ENCODE peak calls at places on chromosome 3, in nine cellular contexts. U is CD4-positive, CD25-positive, alpha-beta regulatory T cell; A is PC-9; L is Peyer's patch; G is A549; P is bronchial epithelial cell; Z is heart right ventricle; X is AG04450; D is NB4. J is an unnamed sample.

GRCh38 chr3:40588406-40588805 is 63.6 kb downstream of the ZNF621 start:
- DNase-seq in U (no peak), A (peak; percentile 30), L (no peak), G (no peak), P (peak; percentile 48), Z (no peak), X (no peak), D (no peak), J (no peak)

GRCh38 chr3:30516238-30516637 is 90.2 kb upstream of the TGFBR2 start:
- DNase-seq in U (no peak), A (no peak), L (no peak), G (no peak), P (no peak), Z (no peak), X (no peak), D (no peak), J (no peak)

GRCh38 chr3:17979911-17980310 is 237.5 kb upstream of the TBC1D5 start:
- DNase-seq in U (no peak), A (no peak), L (no peak), G (no peak), P (no peak), Z (no peak), X (no peak), D (peak; percentile 76), J (no peak)

GRCh38 chr3:27584874-27585273 is 100.7 kb upstream of the SLC4A7 start:
- DNase-seq in U (no peak), A (no peak), L (no peak), G (no peak), P (no peak), Z (no peak), X (no peak), D (no peak), J (no peak)

GRCh38 chr3:187086831-187087230 is 52.5 kb downstream of the RPL39L start:
- DNase-seq in U (no peak), A (no peak), L (no peak), G (no peak), P (no peak), Z (no peak), X (no peak), D (no peak), J (no peak)

GRCh38 chr3:194284351-194284750 is 66.8 kb downstream of the CPN2 start:
- DNase-seq in U (no peak), A (no peak), L (no peak), G (no peak), P (no peak), Z (no peak), X (no peak), D (no peak), J (no peak)

GRCh38 chr3:188659444-188660100 is 505.6 kb downstream of the LPP start:
- DNase-seq in U (no peak), A (no peak), L (no peak), G (no peak), P (no peak), Z (no peak), X (no peak), D (no peak), J (no peak)

GRCh38 chr3:152283492-152284381 is 15.0 kb downstream of the MBNL1 start:
- DNase-seq in U (no peak), A (peak; percentile 55), L (no peak), G (no peak), P (peak; percentile 25), Z (no peak), X (no peak), D (no peak), J (no peak)

GRCh38 chr3:127743676-127744075 is 70.9 kb downstream of the ABTB1 start:
- DNase-seq in U (no peak), A (no peak), L (no peak), G (no peak), P (no peak), Z (no peak), X (no peak), D (no peak), J (no peak)

GRCh38 chr3:50390523-50391177 is 31.3 kb upstream of the TMEM115 start:
- DNase-seq in U (no peak), A (peak; percentile 46), L (peak; percentile 83), G (no peak), P (peak; percentile 75), Z (peak; percentile 79), X (no peak), D (no peak), J (no peak)

GRCh38 chr3:144770813-144771400 is 799.3 kb downstream of the DIPK2A start:
- DNase-seq in U (no peak), A (no peak), L (no peak), G (peak; percentile 33), P (peak; percentile 28), Z (no peak), X (peak; percentile 10), D (peak; percentile 24), J (no peak)

GRCh38 chr3:106282931-106283330 is 414.1 kb upstream of the CBLB start:
- DNase-seq in U (no peak), A (no peak), L (no peak), G (no peak), P (no peak), Z (no peak), X (no peak), D (no peak), J (no peak)

GRCh38 chr3:67947808-67948508 is 293.5 kb upstream of the SUCLG2 start:
- DNase-seq in U (peak; percentile 81), A (peak; percentile 5), L (no peak), G (peak; percentile 14), P (no peak), Z (peak; percentile 8), X (no peak), D (no peak), J (no peak)

GRCh38 chr3:48270306-48270705 is 29.4 kb downstream of the ZNF589 start:
- DNase-seq in U (no peak), A (no peak), L (no peak), G (no peak), P (no peak), Z (no peak), X (no peak), D (no peak), J (no peak)

GRCh38 chr3:18438586-18438985 is 13.4 kb upstream of the SATB1 start:
- DNase-seq in U (peak; percentile 73), A (no peak), L (peak; percentile 29), G (no peak), P (no peak), Z (no peak), X (no peak), D (no peak), J (no peak)

GRCh38 chr3:129609591-129610169 is 3.2 kb upstream of the PLXND1 start:
- DNase-seq in U (no peak), A (no peak), L (no peak), G (no peak), P (no peak), Z (no peak), X (no peak), D (no peak), J (no peak)

GRCh38 chr3:46820852-46821251 is 42.4 kb downstream of the MYL3 start:
- DNase-seq in U (no peak), A (no peak), L (no peak), G (no peak), P (no peak), Z (no peak), X (no peak), D (no peak), J (no peak)

GRCh38 chr3:46824561-46824960 is 38.7 kb downstream of the MYL3 start:
- DNase-seq in U (no peak), A (no peak), L (no peak), G (no peak), P (no peak), Z (no peak), X (no peak), D (no peak), J (no peak)

GRCh38 chr3:46829699-46830208 is 33.5 kb downstream of the MYL3 start:
- DNase-seq in U (no peak), A (no peak), L (no peak), G (no peak), P (no peak), Z (no peak), X (no peak), D (no peak), J (no peak)

GRCh38 chr3:46821553-46821952 is 41.7 kb downstream of the MYL3 start:
- DNase-seq in U (no peak), A (no peak), L (no peak), G (no peak), P (no peak), Z (no peak), X (no peak), D (no peak), J (no peak)

GRCh38 chr3:46825450-46825849 is 37.8 kb downstream of the MYL3 start:
- DNase-seq in U (no peak), A (no peak), L (no peak), G (no peak), P (no peak), Z (no peak), X (no peak), D (no peak), J (no peak)
- H3K4me3 ChIP-seq in U (no peak overlapping the region), A (no peak overlapping the region), L (no peak overlapping the region), G (no peak overlapping the region), P (no peak overlapping the region), Z (no peak overlapping the region), X (no peak overlapping the region), D (no peak overlapping the region), J (no peak overlapping the region)

DNA sequence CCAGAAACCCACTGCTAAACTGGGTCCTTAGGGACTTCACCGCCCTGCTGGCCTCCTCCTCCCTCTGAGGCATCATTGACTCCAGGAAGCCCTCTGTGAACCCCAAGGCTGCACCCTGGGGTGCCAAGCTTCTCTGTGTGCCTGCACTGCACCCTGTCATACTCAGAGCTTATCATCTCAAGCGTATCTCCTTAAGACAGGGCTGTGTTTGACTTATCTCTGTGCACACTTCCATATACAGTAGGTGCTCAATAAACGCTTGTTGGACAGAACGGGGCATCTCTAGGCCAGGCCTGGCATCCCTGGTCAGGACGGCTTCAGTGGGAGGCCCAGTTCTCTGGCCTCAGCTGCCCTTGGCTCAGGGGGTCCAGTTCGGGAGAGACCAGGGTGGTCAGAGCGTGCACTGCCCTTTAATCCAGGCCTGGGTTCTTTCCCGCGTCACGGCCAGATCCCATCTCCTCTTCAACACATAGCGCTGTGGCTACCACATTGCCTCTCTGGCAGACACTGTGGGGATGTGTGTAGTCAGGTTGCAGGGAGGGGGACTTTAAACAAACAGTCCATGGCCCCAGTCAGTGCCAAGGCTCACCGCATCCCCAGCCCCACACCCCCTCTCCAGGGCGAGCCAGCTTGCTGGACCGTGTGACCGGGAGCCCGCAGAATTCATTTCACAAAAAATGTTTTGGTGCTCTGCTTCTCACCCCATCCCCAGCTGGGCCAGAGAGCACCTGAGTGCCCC is 33.4 kb downstream of the MAGEF1 start:
- DNase-seq in U (no peak), A (no peak), L (no peak), G (no peak), P (no peak), Z (no peak), X (no peak), D (no peak), J (no peak)
- H3K4me3 ChIP-seq in U (no peak overlapping the region), A (no peak overlapping the region), L (no peak overlapping the region), G (no peak overlapping the region), P (no peak overlapping the region), Z (no peak overlapping the region), X (no peak overlapping the region), D (no peak overlapping the region), J (peak overlapping the region; percentile 13)

GRCh38 chr3:112640864-112641751 is at the start of gene CCDC80:
- DNase-seq in U (no peak), A (peak; percentile 52), L (no peak), G (peak; percentile 91), P (peak; percentile 92), Z (no peak), X (peak; percentile 87), D (no peak), J (no peak)
- H3K4me3 ChIP-seq in U (no peak within 1 kb of the TSS), A (peak within 1 kb of the TSS; percentile 69), L (peak within 1 kb of the TSS; percentile 24), G (peak within 1 kb of the TSS; percentile 47), P (peak within 1 kb of the TSS; percentile 31), Z (peak within 1 kb of the TSS; percentile 56), X (peak within 1 kb of the TSS; percentile 85), D (no peak within 1 kb of the TSS), J (peak within 1 kb of the TSS; percentile 73)

GRCh38 chr3:119660474-119661150 is at the start of gene POPDC2:
- DNase-seq in U (no peak), A (no peak), L (no peak), G (no peak), P (no peak), Z (no peak), X (no peak), D (no peak), J (no peak)
- H3K4me3 ChIP-seq in U (no peak within 1 kb of the TSS), A (no peak within 1 kb of the TSS), L (no peak within 1 kb of the TSS), G (no peak within 1 kb of the TSS), P (no peak within 1 kb of the TSS), Z (peak within 1 kb of the TSS; percentile 60), X (no peak within 1 kb of the TSS), D (no peak within 1 kb of the TSS), J (peak within 1 kb of the TSS; percentile 46)